ENCODE peak calls at places on chromosomes 4 and X, in four cellular contexts. One of them, this sample, is unnamed.

GRCh38 chrX:133676344-133677122 is 261.2 kb upstream of the GPC4 start:
- DNase-seq in breast epithelium: no peak
- DNase-seq in tibial artery: no peak
- DNase-seq in SJCRH30: no peak
- DNase-seq in this sample: no peak

GRCh38 chr4:60396680-60397079 is 803.4 kb upstream of the ADGRL3 start:
- DNase-seq in breast epithelium: no peak
- DNase-seq in SJCRH30: no peak
- DNase-seq in tibial artery: no peak
- DNase-seq in this sample: no peak

GRCh38 chr4:137226900-137227299 is 305.4 kb downstream of the PCDH18 start:
- DNase-seq in tibial artery: no peak
- DNase-seq in SJCRH30: peak; percentile 25
- DNase-seq in breast epithelium: no peak
- DNase-seq in this sample: no peak

GRCh38 chrX:136529795-136530194 is 2.2 kb upstream of the VGLL1 start:
- DNase-seq in SJCRH30: no peak
- DNase-seq in breast epithelium: no peak
- DNase-seq in tibial artery: no peak
- DNase-seq in this sample: no peak

GRCh38 chr4:172163215-172163614 is 350.0 kb downstream of the GALNTL6 start:
- DNase-seq in SJCRH30: no peak
- DNase-seq in breast epithelium: no peak
- DNase-seq in tibial artery: no peak
- DNase-seq in this sample: no peak

GRCh38 chrX:25144043-25144940 is 128.5 kb upstream of the ARX start:
- DNase-seq in tibial artery: peak; percentile 65
- DNase-seq in SJCRH30: peak; percentile 78
- DNase-seq in breast epithelium: peak; percentile 19
- DNase-seq in this sample: peak; percentile 18

GRCh38 chrX:148354906-148355305 is 145.5 kb upstream of the AFF2 start:
- DNase-seq in SJCRH30: no peak
- DNase-seq in tibial artery: no peak
- DNase-seq in breast epithelium: no peak
- DNase-seq in this sample: no peak

GRCh38 chrX:72545990-72546389 is 26.7 kb downstream of the HDAC8 start:
- DNase-seq in breast epithelium: no peak
- DNase-seq in tibial artery: no peak
- DNase-seq in SJCRH30: peak; percentile 65
- DNase-seq in this sample: no peak

GRCh38 chr4:62522273-62522672 is 1322.1 kb downstream of the ADGRL3 start:
- DNase-seq in tibial artery: no peak
- DNase-seq in breast epithelium: no peak
- DNase-seq in SJCRH30: no peak
- DNase-seq in this sample: no peak

GRCh38 chr4:7146764-7147071 is 45.6 kb upstream of the SORCS2 start:
- DNase-seq in breast epithelium: no peak
- DNase-seq in SJCRH30: no peak
- DNase-seq in tibial artery: no peak
- DNase-seq in this sample: no peak

GRCh38 chr4:62408467-62408866 is 1208.3 kb downstream of the ADGRL3 start:
- DNase-seq in SJCRH30: peak; percentile 4
- DNase-seq in tibial artery: no peak
- DNase-seq in breast epithelium: no peak
- DNase-seq in this sample: no peak

GRCh38 chrX:30822068-30822671 is 66.9 kb downstream of the TAB3 start:
- DNase-seq in SJCRH30: peak; percentile 6
- DNase-seq in tibial artery: no peak
- DNase-seq in breast epithelium: no peak
- DNase-seq in this sample: no peak

GRCh38 chr4:139295317-139296299 is 5.7 kb upstream of the NAA15 start:
- DNase-seq in tibial artery: peak; percentile 97
- DNase-seq in SJCRH30: peak; percentile 93
- DNase-seq in breast epithelium: peak; percentile 95
- DNase-seq in this sample: peak; percentile 92

GRCh38 chrX:52410439-52411394 is 41.9 kb downstream of the XAGE2 start:
- DNase-seq in SJCRH30: no peak
- DNase-seq in tibial artery: no peak
- DNase-seq in breast epithelium: no peak
- DNase-seq in this sample: no peak

GRCh38 chrX:79601336-79602131 is 234.4 kb upstream of the ITM2A start:
- DNase-seq in breast epithelium: no peak
- DNase-seq in tibial artery: no peak
- DNase-seq in SJCRH30: no peak
- DNase-seq in this sample: no peak

GRCh38 chrX:73831500-73831899 is 268.5 kb downstream of the CHIC1 start:
- DNase-seq in SJCRH30: no peak
- DNase-seq in tibial artery: no peak
- DNase-seq in breast epithelium: no peak
- DNase-seq in this sample: no peak

GRCh38 chr4:143375326-143376073 is 38.8 kb downstream of the GAB1 start:
- DNase-seq in SJCRH30: peak; percentile 38
- DNase-seq in tibial artery: no peak
- DNase-seq in breast epithelium: no peak
- DNase-seq in this sample: no peak

GRCh38 chr4:15754323-15754722 is 23.8 kb upstream of the CD38 start:
- DNase-seq in tibial artery: no peak
- DNase-seq in SJCRH30: no peak
- DNase-seq in breast epithelium: no peak
- DNase-seq in this sample: peak; percentile 65

GRCh38 chr4:56640907-56641493 is 40.1 kb downstream of the HOPX start:
- DNase-seq in tibial artery: no peak
- DNase-seq in SJCRH30: no peak
- DNase-seq in breast epithelium: no peak
- DNase-seq in this sample: no peak

GRCh38 chr4:10085828-10086505 is 30.6 kb downstream of the WDR1 start:
- DNase-seq in tibial artery: peak; percentile 58
- DNase-seq in breast epithelium: no peak
- DNase-seq in SJCRH30: no peak
- DNase-seq in this sample: no peak

GRCh38 chr4:54274786-54275503 is 45.9 kb downstream of the PDGFRA start:
- DNase-seq in SJCRH30: no peak
- DNase-seq in breast epithelium: no peak
- DNase-seq in tibial artery: no peak
- DNase-seq in this sample: no peak

GRCh38 chrX:84046403-84046984 is 141.5 kb downstream of the RPS6KA6 start:
- DNase-seq in breast epithelium: no peak
- DNase-seq in tibial artery: no peak
- DNase-seq in SJCRH30: peak; percentile 61
- DNase-seq in this sample: no peak

GRCh38 chr4:12446237-12446636 is 1017.5 kb upstream of the HS3ST1 start:
- DNase-seq in breast epithelium: no peak
- DNase-seq in tibial artery: no peak
- DNase-seq in SJCRH30: peak; percentile 4
- DNase-seq in this sample: no peak

GRCh38 chr4:105971032-105971431 is 75.8 kb downstream of the NPNT start:
- DNase-seq in tibial artery: no peak
- DNase-seq in SJCRH30: no peak
- DNase-seq in breast epithelium: no peak
- DNase-seq in this sample: no peak

GRCh38 chr4:28686618-28687017 is 1826.0 kb downstream of the STIM2 start:
- DNase-seq in SJCRH30: peak; percentile 70
- DNase-seq in breast epithelium: no peak
- DNase-seq in tibial artery: no peak
- DNase-seq in this sample: no peak

GRCh38 chr4:7999695-8000094 is 60.0 kb upstream of the AFAP1 start:
- DNase-seq in breast epithelium: no peak
- DNase-seq in SJCRH30: no peak
- DNase-seq in tibial artery: no peak
- DNase-seq in this sample: no peak

GRCh38 chr4:31548823-31549222 is 828.7 kb downstream of the PCDH7 start:
- DNase-seq in SJCRH30: no peak
- DNase-seq in tibial artery: no peak
- DNase-seq in breast epithelium: no peak
- DNase-seq in this sample: no peak

GRCh38 chr4:74527049-74527448 is 82.1 kb downstream of the AREG start:
- DNase-seq in SJCRH30: no peak
- DNase-seq in tibial artery: no peak
- DNase-seq in breast epithelium: no peak
- DNase-seq in this sample: no peak

GRCh38 chrX:1450381-1451161 is 2.1 kb downstream of the ASMTL start:
- DNase-seq in tibial artery: peak; percentile 56
- DNase-seq in SJCRH30: no peak
- DNase-seq in breast epithelium: no peak
- DNase-seq in this sample: no peak

GRCh38 chr4:141731481-141731880 is 95.1 kb downstream of the IL15 start:
- DNase-seq in breast epithelium: no peak
- DNase-seq in SJCRH30: no peak
- DNase-seq in tibial artery: no peak
- DNase-seq in this sample: no peak

GRCh38 chrX:85611926-85612325 is 232.5 kb upstream of the POF1B start:
- DNase-seq in SJCRH30: peak; percentile 11
- DNase-seq in breast epithelium: no peak
- DNase-seq in tibial artery: no peak
- DNase-seq in this sample: peak; percentile 0

GRCh38 chr4:128854433-128854832 is 44.9 kb downstream of the JADE1 start:
- DNase-seq in SJCRH30: no peak
- DNase-seq in breast epithelium: no peak
- DNase-seq in tibial artery: no peak
- DNase-seq in this sample: no peak

GRCh38 chr4:105551968-105552746 is at the start of gene ARHGEF38:
- DNase-seq in SJCRH30: no peak
- DNase-seq in tibial artery: no peak
- DNase-seq in breast epithelium: peak; percentile 81
- DNase-seq in this sample: no peak

GRCh38 chr4:57119054-57119651 is 9.0 kb upstream of the IGFBP7 start:
- DNase-seq in breast epithelium: peak; percentile 53
- DNase-seq in SJCRH30: peak; percentile 91
- DNase-seq in tibial artery: peak; percentile 91
- DNase-seq in this sample: peak; percentile 99

GRCh38 chrX:103464071-103464773 is 55.1 kb downstream of the RAB40A start:
- DNase-seq in breast epithelium: no peak
- DNase-seq in SJCRH30: peak; percentile 70
- DNase-seq in tibial artery: no peak
- DNase-seq in this sample: peak; percentile 25

DNA sequence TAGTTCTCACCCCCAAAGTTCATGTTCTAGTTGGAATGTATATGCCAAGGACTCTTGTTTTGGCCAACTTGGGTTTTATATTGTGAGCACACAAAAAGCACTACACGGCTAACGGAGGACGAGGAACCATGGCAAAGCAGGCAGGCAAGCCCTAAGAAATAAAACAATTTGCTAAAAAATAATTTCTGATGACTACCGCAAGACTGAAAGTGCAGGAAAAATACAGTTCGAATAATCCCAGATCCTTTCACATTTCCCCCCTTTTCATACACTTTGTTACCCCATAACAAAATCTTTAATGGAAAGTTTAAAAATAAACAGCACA is 12.2 kb upstream of the PITX2 start:
- DNase-seq in SJCRH30: no peak
- DNase-seq in breast epithelium: no peak
- DNase-seq in tibial artery: no peak
- DNase-seq in this sample: no peak
- H3K27me3 ChIP-seq in SJCRH30: no peaks in the 10 kb centered on the region
- H3K27me3 ChIP-seq in breast epithelium: peaks cover 10% of the 10 kb centered on the region
- H3K27me3 ChIP-seq in tibial artery: no peaks in the 10 kb centered on the region
- H3K27me3 ChIP-seq in this sample: no peaks in the 10 kb centered on the region

GRCh38 chr4:94285666-94286065 is 57.0 kb downstream of the HPGDS start:
- DNase-seq in breast epithelium: no peak
- DNase-seq in SJCRH30: no peak
- DNase-seq in tibial artery: no peak
- DNase-seq in this sample: no peak

GRCh38 chr4:94290245-94290644 is 52.4 kb downstream of the HPGDS start:
- DNase-seq in SJCRH30: no peak
- DNase-seq in tibial artery: no peak
- DNase-seq in breast epithelium: no peak
- DNase-seq in this sample: no peak

GRCh38 chr4:94284889-94285288 is 57.7 kb downstream of the HPGDS start:
- DNase-seq in tibial artery: no peak
- DNase-seq in SJCRH30: no peak
- DNase-seq in breast epithelium: no peak
- DNase-seq in this sample: no peak
- H3K36me3 ChIP-seq in tibial artery: peaks cover 75% of the 10 kb centered on the region
- H3K36me3 ChIP-seq in SJCRH30: peaks cover 73% of the 10 kb centered on the region
- H3K36me3 ChIP-seq in breast epithelium: peaks cover 4% of the 10 kb centered on the region
- H3K36me3 ChIP-seq in this sample: peaks cover 44% of the 10 kb centered on the region

GRCh38 chr4:158863296-158863695 is 94.5 kb downstream of the FNIP2 start:
- DNase-seq in SJCRH30: no peak
- DNase-seq in tibial artery: no peak
- DNase-seq in breast epithelium: no peak
- DNase-seq in this sample: no peak
- H3K27me3 ChIP-seq in SJCRH30: no peaks in the 10 kb centered on the region
- H3K27me3 ChIP-seq in tibial artery: no peaks in the 10 kb centered on the region
- H3K27me3 ChIP-seq in breast epithelium: no peaks in the 10 kb centered on the region
- H3K27me3 ChIP-seq in this sample: no peaks in the 10 kb centered on the region

GRCh38 chr4:762211-763190 is 56.9 kb downstream of the PCGF3 start:
- DNase-seq in tibial artery: no peak
- DNase-seq in breast epithelium: no peak
- DNase-seq in SJCRH30: no peak
- DNase-seq in this sample: no peak

GRCh38 chr4:761086-761485 is 55.5 kb downstream of the PCGF3 start:
- DNase-seq in SJCRH30: no peak
- DNase-seq in tibial artery: no peak
- DNase-seq in breast epithelium: no peak
- DNase-seq in this sample: no peak

GRCh38 chr4:761739-762138 is 56.1 kb downstream of the PCGF3 start:
- DNase-seq in breast epithelium: no peak
- DNase-seq in SJCRH30: no peak
- DNase-seq in tibial artery: no peak
- DNase-seq in this sample: no peak

GRCh38 chr4:763191-763810 is 57.7 kb downstream of the PCGF3 start:
- DNase-seq in breast epithelium: no peak
- DNase-seq in tibial artery: no peak
- DNase-seq in SJCRH30: no peak
- DNase-seq in this sample: no peak

GRCh38 chr4:760616-761015 is 55.0 kb downstream of the PCGF3 start:
- DNase-seq in breast epithelium: no peak
- DNase-seq in SJCRH30: no peak
- DNase-seq in tibial artery: no peak
- DNase-seq in this sample: no peak
- H3K36me3 ChIP-seq in breast epithelium: no peaks in the 10 kb centered on the region
- H3K36me3 ChIP-seq in SJCRH30: peaks cover 71% of the 10 kb centered on the region
- H3K36me3 ChIP-seq in tibial artery: peaks cover 81% of the 10 kb centered on the region
- H3K36me3 ChIP-seq in this sample: peaks cover 18% of the 10 kb centered on the region

DNA sequence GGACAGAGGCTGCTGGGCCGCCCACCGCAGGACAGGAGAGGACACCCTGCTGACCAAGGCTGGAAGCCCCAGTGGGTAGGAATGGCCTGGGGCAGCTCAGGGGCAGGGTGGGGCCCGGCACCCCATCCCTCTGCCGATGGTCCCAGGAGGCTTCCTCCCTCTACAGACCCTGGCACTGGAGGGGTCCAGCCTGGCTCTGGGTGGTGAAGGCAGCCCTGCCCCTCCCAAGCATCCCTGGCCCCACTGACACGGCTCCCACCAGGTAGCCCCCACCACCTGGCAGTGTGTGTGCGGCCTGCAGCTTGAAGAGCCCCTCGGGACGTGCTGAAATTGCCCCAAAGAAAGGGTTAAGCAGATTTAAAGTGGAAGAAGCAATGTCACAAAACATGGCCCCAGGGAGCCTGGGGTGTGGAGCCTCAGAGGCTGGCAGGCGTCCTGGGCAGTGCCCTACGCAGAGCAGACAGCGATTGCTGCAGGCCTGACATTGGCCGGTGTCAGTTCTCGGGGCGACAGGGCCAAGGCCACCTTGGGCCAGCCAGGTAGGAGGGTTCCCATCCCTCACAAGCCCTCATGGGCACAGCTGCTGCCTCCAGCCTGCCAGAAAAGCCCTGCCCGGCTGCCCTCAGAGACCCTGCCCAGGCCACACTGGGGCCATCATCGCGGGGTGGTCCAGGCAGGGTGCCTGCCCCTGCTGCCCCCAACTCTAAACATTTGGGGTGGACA is 80.5 kb downstream of the FAM53A start:
- DNase-seq in tibial artery: no peak
- DNase-seq in SJCRH30: no peak
- DNase-seq in breast epithelium: no peak
- DNase-seq in this sample: no peak
- H3K27me3 ChIP-seq in tibial artery: no peaks in the 10 kb centered on the region
- H3K27me3 ChIP-seq in SJCRH30: peaks cover 49% of the 10 kb centered on the region
- H3K27me3 ChIP-seq in breast epithelium: no peaks in the 10 kb centered on the region
- H3K27me3 ChIP-seq in this sample: no peaks in the 10 kb centered on the region